ENCODE peak calls at places on chromosomes 13 and 19, in nine cellular contexts. G is AML-193; M is stimulated activated CD8-positive, alpha-beta memory T cell treated with anti-CD3 and anti-CD28 coated beads, Interleukin-4, amount 100 ng/mL, for 24 hours; X is fibroblast of mammary gland; I is activated CD4-positive, alpha-beta memory T cell treated with anti-CD3 and anti-CD28 coated beads, Interleukin-2, amount 10 ng/mL, durations not matched to agents 7 days and 5 days; Q is tibial nerve; S is bronchial epithelial cell; N is breast epithelium; V is HTR-8/SVneo. E is an unnamed sample.

GRCh38 chr19:1055028-1055425 is 11.9 kb upstream of the ARHGAP45 start:
- DNase-seq in G (no peak), M (no peak), X (no peak), I (no peak), Q (no peak), S (no peak), N (no peak), V (no peak), E (no peak)

GRCh38 chr19:18852634-18853033 is 20.9 kb downstream of the UPF1 start:
- DNase-seq in G (no peak), M (no peak), X (no peak), I (no peak), Q (no peak), S (no peak), N (no peak), V (no peak), E (no peak)

GRCh38 chr19:3146677-3147100 is 10.9 kb downstream of the GNA15 start:
- DNase-seq in G (no peak), M (peak), X (no peak), I (peak), Q (no peak), S (no peak), N (no peak), V (no peak), E (no peak)

GRCh38 chr19:49646586-49646985 is 4.6 kb downstream of the SCAF1 start:
- DNase-seq in G (no peak), M (no peak), X (no peak), I (no peak), Q (no peak), S (no peak), N (no peak), V (no peak), E (no peak)

GRCh38 chr19:44725251-44725650 is 23.3 kb upstream of the BCL3 start:
- DNase-seq in G (no peak), M (no peak), X (no peak), I (no peak), Q (no peak), S (no peak), N (no peak), V (no peak), E (no peak)

GRCh38 chr13:113410472-113411201 is 42.7 kb downstream of the ADPRHL1 start:
- DNase-seq in G (no peak), M (no peak), X (peak), I (no peak), Q (peak), S (peak), N (no peak), V (peak), E (no peak)

GRCh38 chr13:31073859-31074718 is 87.6 kb downstream of the HSPH1 start:
- DNase-seq in G (no peak), M (peak), X (peak), I (peak), Q (no peak), S (peak), N (peak), V (no peak), E (no peak)

GRCh38 chr13:38590230-38590629 is 96.6 kb upstream of the FREM2 start:
- DNase-seq in G (no peak), M (no peak), X (no peak), I (no peak), Q (no peak), S (no peak), N (no peak), V (no peak), E (no peak)

GRCh38 chr13:40613192-40613818 is 53.1 kb downstream of the FOXO1 start:
- DNase-seq in G (no peak), M (peak), X (no peak), I (peak), Q (no peak), S (no peak), N (no peak), V (no peak), E (peak)

GRCh38 chr19:16143399-16144215 is at the start of gene HSH2D:
- DNase-seq in G (peak), M (peak), X (no peak), I (peak), Q (no peak), S (peak), N (peak), V (no peak), E (peak)

GRCh38 chr13:32984857-32985626 is 31.2 kb upstream of the KL start:
- DNase-seq in G (no peak), M (no peak), X (peak), I (no peak), Q (no peak), S (peak), N (peak), V (no peak), E (no peak)

GRCh38 chr19:34135401-34135800 is 36.9 kb upstream of the LSM14A start:
- DNase-seq in G (no peak), M (no peak), X (no peak), I (no peak), Q (no peak), S (no peak), N (no peak), V (no peak), E (no peak)

GRCh38 chr19:39969681-39970423 is 1.1 kb upstream of the PSMC4 start:
- DNase-seq in G (no peak), M (no peak), X (no peak), I (peak), Q (no peak), S (no peak), N (no peak), V (no peak), E (no peak)

GRCh38 chr13:47549219-47549752 is 451.8 kb downstream of the SUCLA2 start:
- DNase-seq in G (no peak), M (no peak), X (peak), I (no peak), Q (no peak), S (no peak), N (no peak), V (no peak), E (no peak)

GRCh38 chr19:10918359-10918758 is 10.1 kb downstream of the YIPF2 start:
- DNase-seq in G (no peak), M (no peak), X (no peak), I (no peak), Q (no peak), S (no peak), N (no peak), V (no peak), E (no peak)

GRCh38 chr19:34336781-34337271 is 28.2 kb upstream of the GPI start:
- DNase-seq in G (peak), M (no peak), X (peak), I (peak), Q (peak), S (peak), N (no peak), V (peak), E (no peak)

GRCh38 chr19:3788991-3789778 is 3.0 kb upstream of the MATK start:
- DNase-seq in G (no peak), M (no peak), X (no peak), I (no peak), Q (no peak), S (no peak), N (no peak), V (no peak), E (no peak)

GRCh38 chr19:18425515-18426415 is 6.6 kb downstream of the SSBP4 start:
- DNase-seq in G (no peak), M (no peak), X (peak), I (no peak), Q (no peak), S (no peak), N (no peak), V (no peak), E (no peak)

GRCh38 chr13:78601124-78601885 is 2.0 kb downstream of the POU4F1 start:
- DNase-seq in G (no peak), M (no peak), X (peak), I (peak), Q (no peak), S (no peak), N (no peak), V (no peak), E (no peak)

GRCh38 chr13:27450921-27451461 is 627 bp upstream of the MTIF3 start:
- DNase-seq in G (peak), M (no peak), X (peak), I (peak), Q (no peak), S (peak), N (peak), V (peak), E (peak)

GRCh38 chr13:67023088-67023893 is 206.8 kb downstream of the PCDH9 start:
- DNase-seq in G (no peak), M (no peak), X (peak), I (no peak), Q (peak), S (peak), N (peak), V (no peak), E (no peak)

GRCh38 chr13:29472317-29472961 is 123.0 kb downstream of the SLC7A1 start:
- DNase-seq in G (peak), M (peak), X (peak), I (peak), Q (peak), S (peak), N (no peak), V (peak), E (no peak)

GRCh38 chr19:7456964-7457541 is 31.8 kb downstream of the PEX11G start:
- DNase-seq in G (no peak), M (no peak), X (peak), I (no peak), Q (no peak), S (peak), N (no peak), V (no peak), E (no peak)

GRCh38 chr19:45350477-45351058 is 10.0 kb downstream of the KLC3 start:
- DNase-seq in G (no peak), M (no peak), X (no peak), I (no peak), Q (no peak), S (no peak), N (no peak), V (no peak), E (no peak)

GRCh38 chr13:111359930-111360329 is 39.5 kb downstream of the TEX29 start:
- DNase-seq in G (no peak), M (no peak), X (no peak), I (no peak), Q (no peak), S (no peak), N (no peak), V (no peak), E (peak)